ENCODE peak calls at places on chromosomes 7 and 10, in six cellular contexts. I is GM23338; Y is uterus; X is CD8-positive, alpha-beta T cell; V is breast epithelium; H is tibial nerve. F is an unnamed sample.

GRCh38 chr10:61662794-61663259 is at the start of gene CABCOCO1:
- DNase-seq in X (no peak), H (peak; percentile 8), Y (peak; percentile 47), I (peak; percentile 86), V (no peak), F (no peak)

GRCh38 chr7:116395125-116395791 is 104.3 kb upstream of the CAV2 start:
- DNase-seq in V (no peak), I (no peak), H (no peak), Y (peak; percentile 33), X (no peak), F (no peak)

GRCh38 chr7:35342786-35343185 is 88.9 kb upstream of the TBX20 start:
- DNase-seq in H (no peak), I (no peak), Y (no peak), X (no peak), V (no peak), F (no peak)

GRCh38 chr7:21041252-21041651 is 254.6 kb upstream of the SP8 start:
- DNase-seq in I (no peak), V (no peak), X (no peak), H (no peak), Y (no peak), F (no peak)

GRCh38 chr10:78541528-78542470 is 508.1 kb downstream of the RPS24 start:
- DNase-seq in H (no peak), Y (no peak), X (no peak), V (no peak), I (no peak), F (no peak)

GRCh38 chr10:22321831-22322662 is 1.1 kb downstream of the BMI1 start:
- DNase-seq in Y (no peak), X (peak; percentile 37), H (no peak), I (peak; percentile 56), V (no peak), F (no peak)

GRCh38 chr7:77199008-77199966 is at the start of gene FGL2:
- DNase-seq in X (peak; percentile 26), H (peak; percentile 72), V (peak; percentile 25), Y (peak; percentile 36), I (peak; percentile 62), F (peak; percentile 9)

GRCh38 chr7:9945131-9945530 is 1028.5 kb upstream of the PHF14 start:
- DNase-seq in H (no peak), V (no peak), I (peak; percentile 39), Y (no peak), X (no peak), F (no peak)

GRCh38 chr7:106791526-106791925 is 73.6 kb upstream of the PIK3CG start:
- DNase-seq in X (no peak), Y (no peak), H (no peak), V (no peak), I (no peak), F (no peak)
- H3K27ac ChIP-seq in X (no peak overlapping the region), Y (no peak overlapping the region), H (no peak overlapping the region), V (no peak overlapping the region), I (no peak overlapping the region), F (no peak overlapping the region)

GRCh38 chr10:5525581-5526271 is 965 bp downstream of the CALML3 start:
- DNase-seq in Y (no peak), V (no peak), I (no peak), X (no peak), H (no peak), F (no peak)
- H3K4me3 ChIP-seq in Y (no peak overlapping the region), V (peak overlapping the region; percentile 58), I (no peak overlapping the region), X (no peak overlapping the region), H (no peak overlapping the region), F (no peak overlapping the region)

DNA sequence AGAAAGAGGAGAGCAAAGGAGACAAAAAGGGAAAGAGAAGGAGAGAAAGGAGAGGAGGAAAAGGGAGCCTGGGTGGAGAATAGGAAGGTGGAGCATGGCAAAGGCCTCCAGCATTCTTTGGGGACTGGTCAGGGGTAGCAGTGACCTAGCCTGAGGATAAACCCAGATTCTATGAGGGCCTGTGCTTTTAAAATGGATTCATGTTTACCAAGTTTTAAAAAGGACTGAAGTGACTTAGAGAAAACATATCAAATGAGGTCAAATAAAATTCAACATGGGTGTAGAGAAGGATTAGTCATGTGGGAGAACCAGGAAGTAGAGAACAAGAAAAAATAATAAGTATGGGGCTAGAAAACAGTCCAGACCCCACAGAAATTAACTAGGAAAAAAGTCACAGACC is 20.7 kb downstream of the CREB3L2 start:
- DNase-seq in H (no peak), Y (no peak), I (no peak), X (no peak), V (no peak), F (no peak)
- H3K4me1 ChIP-seq in H (no peaks in the 10 kb centered on the region), Y (peaks cover 18% of the 10 kb centered on the region), I (peaks cover 14% of the 10 kb centered on the region), X (no peaks in the 10 kb centered on the region), V (peaks cover 30% of the 10 kb centered on the region), F (peaks cover 100% of the 10 kb centered on the region)

DNA sequence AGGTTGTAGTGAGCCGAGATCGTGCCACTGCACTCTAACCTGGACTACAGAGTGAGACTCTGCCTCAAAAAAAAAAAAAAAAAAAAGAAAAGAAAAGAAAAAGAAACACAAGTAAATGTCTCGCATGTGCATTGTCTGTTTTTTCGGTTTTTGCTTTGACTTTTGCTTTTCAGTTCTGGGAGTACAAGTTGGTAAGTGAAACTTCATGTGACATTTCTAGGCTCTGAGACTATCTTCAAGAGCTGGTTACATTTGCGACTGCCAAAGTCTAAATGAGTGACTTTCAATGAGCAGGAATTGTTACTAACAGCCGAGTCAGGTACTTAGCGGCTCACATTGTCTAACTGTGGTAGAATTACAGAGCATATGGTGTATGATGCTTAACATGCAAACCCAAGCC is 107.0 kb upstream of the CELF2 start:
- DNase-seq in H (no peak), Y (no peak), V (no peak), X (no peak), I (no peak), F (no peak)
- H3K27ac ChIP-seq in H (no peak overlapping the region), Y (peak overlapping the region; percentile 83), V (peak overlapping the region; percentile 62), X (no peak overlapping the region), I (no peak overlapping the region), F (peak overlapping the region; percentile 92)

GRCh38 chr10:127442220-127442525 is 106.9 kb upstream of the NPS start:
- DNase-seq in V (no peak), H (no peak), I (no peak), X (no peak), Y (no peak), F (no peak)
- H3K4me3 ChIP-seq in V (no peak overlapping the region), H (no peak overlapping the region), I (no peak overlapping the region), X (no peak overlapping the region), Y (no peak overlapping the region), F (no peak overlapping the region)

GRCh38 chr7:18228686-18229085 is 201.0 kb upstream of the PRPS1L1 start:
- DNase-seq in I (no peak), H (no peak), X (no peak), Y (no peak), V (no peak), F (no peak)

GRCh38 chr7:18226598-18226997 is 199.0 kb upstream of the PRPS1L1 start:
- DNase-seq in Y (no peak), I (no peak), X (no peak), V (no peak), H (no peak), F (no peak)

GRCh38 chr7:18225067-18225466 is 197.4 kb upstream of the PRPS1L1 start:
- DNase-seq in V (no peak), I (no peak), Y (no peak), X (no peak), H (no peak), F (no peak)

GRCh38 chr7:18221377-18222290 is 194.0 kb upstream of the PRPS1L1 start:
- DNase-seq in X (no peak), V (no peak), I (no peak), Y (no peak), H (peak; percentile 13), F (no peak)

DNA sequence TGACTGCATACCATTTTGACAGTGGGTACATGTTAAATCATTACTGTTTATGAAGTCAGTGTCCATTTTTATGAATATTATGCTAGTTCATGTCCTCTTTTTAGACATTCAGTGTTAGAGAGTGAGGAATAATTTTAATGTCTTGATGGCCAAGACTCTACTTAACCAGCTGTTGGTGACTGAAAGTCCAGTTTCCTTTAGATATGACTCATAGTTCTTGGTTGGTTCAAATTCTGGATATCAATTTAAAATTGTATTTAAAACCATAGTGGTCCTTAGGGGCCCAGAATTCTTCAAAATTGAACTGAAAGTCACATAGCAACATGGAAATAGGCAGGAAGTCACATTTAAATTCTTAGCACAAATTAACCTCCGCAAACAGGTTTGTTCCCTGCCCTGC is 196.5 kb upstream of the PRPS1L1 start:
- DNase-seq in I (no peak), Y (no peak), V (no peak), X (no peak), H (no peak), F (no peak)
- H3K4me1 ChIP-seq in I (no peaks in the 10 kb centered on the region), Y (no peaks in the 10 kb centered on the region), V (no peaks in the 10 kb centered on the region), X (no peaks in the 10 kb centered on the region), H (no peaks in the 10 kb centered on the region), F (peaks cover 77% of the 10 kb centered on the region)

GRCh38 chr10:71060636-71061426 is 151.5 kb upstream of the UNC5B start:
- DNase-seq in H (no peak), Y (no peak), V (no peak), X (no peak), I (no peak), F (no peak)
- H3K27ac ChIP-seq in H (no peak overlapping the region), Y (no peak overlapping the region), V (no peak overlapping the region), X (no peak overlapping the region), I (no peak overlapping the region), F (no peak overlapping the region)

GRCh38 chr10:16566202-16566805 is 44.6 kb upstream of the C1QL3 start:
- DNase-seq in Y (no peak), X (no peak), V (no peak), H (no peak), I (peak; percentile 9), F (no peak)
- H3K4me3 ChIP-seq in Y (no peak overlapping the region), X (no peak overlapping the region), V (no peak overlapping the region), H (no peak overlapping the region), I (peak overlapping the region; percentile 13), F (no peak overlapping the region)